ENCODE peak calls at places on chromosomes 7 and 10, in nine cellular contexts. One of them, this sample, is unnamed.

GRCh38 chr10:126930506-126931458 is 25.6 kb downstream of the DOCK1 start:
- DNase-seq in activated T-helper 9 cell treated with anti-CD3 and anti-CD28 coated beads, Interleukin-2, amount 50 U/mL, for 16 hours: no peak
- DNase-seq in NCI-H1105: no peak
- DNase-seq in colonic mucosa: no peak
- DNase-seq in activated CD4-positive, alpha-beta T cell treated with anti-CD3 and anti-CD28 coated beads for 24 hours: no peak
- DNase-seq in HFF-Myc: no peak
- DNase-seq in GM19239: no peak
- DNase-seq in endothelial cell: no peak
- DNase-seq in AG09309: no peak
- DNase-seq in this sample: no peak

GRCh38 chr10:88154596-88155250 is 291.3 kb downstream of the PTEN start:
- DNase-seq in activated T-helper 9 cell treated with anti-CD3 and anti-CD28 coated beads, Interleukin-2, amount 50 U/mL, for 16 hours: no peak
- DNase-seq in NCI-H1105: no peak
- DNase-seq in colonic mucosa: no peak
- DNase-seq in activated CD4-positive, alpha-beta T cell treated with anti-CD3 and anti-CD28 coated beads for 24 hours: no peak
- DNase-seq in HFF-Myc: peak
- DNase-seq in GM19239: no peak
- DNase-seq in endothelial cell: no peak
- DNase-seq in AG09309: no peak
- DNase-seq in this sample: no peak

GRCh38 chr7:142745783-142746182 is 3.5 kb upstream of the PRSS1 start:
- DNase-seq in activated T-helper 9 cell treated with anti-CD3 and anti-CD28 coated beads, Interleukin-2, amount 50 U/mL, for 16 hours: no peak
- DNase-seq in NCI-H1105: no peak
- DNase-seq in colonic mucosa: no peak
- DNase-seq in activated CD4-positive, alpha-beta T cell treated with anti-CD3 and anti-CD28 coated beads for 24 hours: no peak
- DNase-seq in HFF-Myc: no peak
- DNase-seq in GM19239: no peak
- DNase-seq in endothelial cell: no peak
- DNase-seq in AG09309: no peak
- DNase-seq in this sample: no peak

GRCh38 chr10:96417432-96417831 is 58.6 kb upstream of the OPALIN start:
- DNase-seq in activated T-helper 9 cell treated with anti-CD3 and anti-CD28 coated beads, Interleukin-2, amount 50 U/mL, for 16 hours: no peak
- DNase-seq in NCI-H1105: no peak
- DNase-seq in colonic mucosa: peak
- DNase-seq in activated CD4-positive, alpha-beta T cell treated with anti-CD3 and anti-CD28 coated beads for 24 hours: no peak
- DNase-seq in HFF-Myc: no peak
- DNase-seq in GM19239: no peak
- DNase-seq in endothelial cell: no peak
- DNase-seq in AG09309: no peak
- DNase-seq in this sample: no peak

GRCh38 chr7:30038182-30038980 is 10.2 kb downstream of the PLEKHA8 start:
- DNase-seq in activated T-helper 9 cell treated with anti-CD3 and anti-CD28 coated beads, Interleukin-2, amount 50 U/mL, for 16 hours: no peak
- DNase-seq in NCI-H1105: no peak
- DNase-seq in colonic mucosa: no peak
- DNase-seq in activated CD4-positive, alpha-beta T cell treated with anti-CD3 and anti-CD28 coated beads for 24 hours: no peak
- DNase-seq in HFF-Myc: no peak
- DNase-seq in GM19239: no peak
- DNase-seq in endothelial cell: no peak
- DNase-seq in AG09309: no peak
- DNase-seq in this sample: no peak

GRCh38 chr7:159105845-159106614 is 38.6 kb downstream of the VIPR2 start:
- DNase-seq in activated T-helper 9 cell treated with anti-CD3 and anti-CD28 coated beads, Interleukin-2, amount 50 U/mL, for 16 hours: no peak
- DNase-seq in NCI-H1105: no peak
- DNase-seq in colonic mucosa: no peak
- DNase-seq in activated CD4-positive, alpha-beta T cell treated with anti-CD3 and anti-CD28 coated beads for 24 hours: no peak
- DNase-seq in HFF-Myc: no peak
- DNase-seq in GM19239: no peak
- DNase-seq in endothelial cell: no peak
- DNase-seq in AG09309: no peak
- DNase-seq in this sample: no peak

GRCh38 chr10:98260752-98261151 is 7.2 kb downstream of the LOXL4 start:
- DNase-seq in activated T-helper 9 cell treated with anti-CD3 and anti-CD28 coated beads, Interleukin-2, amount 50 U/mL, for 16 hours: no peak
- DNase-seq in NCI-H1105: no peak
- DNase-seq in colonic mucosa: no peak
- DNase-seq in activated CD4-positive, alpha-beta T cell treated with anti-CD3 and anti-CD28 coated beads for 24 hours: no peak
- DNase-seq in HFF-Myc: no peak
- DNase-seq in GM19239: no peak
- DNase-seq in endothelial cell: no peak
- DNase-seq in AG09309: no peak
- DNase-seq in this sample: no peak

GRCh38 chr7:55018361-55019328 is at the start of gene EGFR:
- DNase-seq in activated T-helper 9 cell treated with anti-CD3 and anti-CD28 coated beads, Interleukin-2, amount 50 U/mL, for 16 hours: no peak
- DNase-seq in NCI-H1105: no peak
- DNase-seq in colonic mucosa: peak
- DNase-seq in activated CD4-positive, alpha-beta T cell treated with anti-CD3 and anti-CD28 coated beads for 24 hours: no peak
- DNase-seq in HFF-Myc: no peak
- DNase-seq in GM19239: no peak
- DNase-seq in endothelial cell: peak
- DNase-seq in AG09309: no peak
- DNase-seq in this sample: peak

GRCh38 chr7:92714767-92715166 is 121.6 kb downstream of the CDK6 start:
- DNase-seq in activated T-helper 9 cell treated with anti-CD3 and anti-CD28 coated beads, Interleukin-2, amount 50 U/mL, for 16 hours: no peak
- DNase-seq in NCI-H1105: no peak
- DNase-seq in colonic mucosa: no peak
- DNase-seq in activated CD4-positive, alpha-beta T cell treated with anti-CD3 and anti-CD28 coated beads for 24 hours: no peak
- DNase-seq in HFF-Myc: no peak
- DNase-seq in GM19239: no peak
- DNase-seq in endothelial cell: no peak
- DNase-seq in AG09309: no peak
- DNase-seq in this sample: no peak

GRCh38 chr7:155168607-155169006 is 98.5 kb downstream of the HTR5A start:
- DNase-seq in activated T-helper 9 cell treated with anti-CD3 and anti-CD28 coated beads, Interleukin-2, amount 50 U/mL, for 16 hours: no peak
- DNase-seq in NCI-H1105: no peak
- DNase-seq in colonic mucosa: no peak
- DNase-seq in activated CD4-positive, alpha-beta T cell treated with anti-CD3 and anti-CD28 coated beads for 24 hours: no peak
- DNase-seq in HFF-Myc: no peak
- DNase-seq in GM19239: no peak
- DNase-seq in endothelial cell: no peak
- DNase-seq in AG09309: no peak
- DNase-seq in this sample: no peak

GRCh38 chr7:27997188-27997707 is 183.3 kb downstream of the JAZF1 start:
- DNase-seq in activated T-helper 9 cell treated with anti-CD3 and anti-CD28 coated beads, Interleukin-2, amount 50 U/mL, for 16 hours: no peak
- DNase-seq in NCI-H1105: peak
- DNase-seq in colonic mucosa: no peak
- DNase-seq in activated CD4-positive, alpha-beta T cell treated with anti-CD3 and anti-CD28 coated beads for 24 hours: no peak
- DNase-seq in HFF-Myc: no peak
- DNase-seq in GM19239: no peak
- DNase-seq in endothelial cell: no peak
- DNase-seq in AG09309: no peak
- DNase-seq in this sample: no peak

GRCh38 chr10:34954142-34954541 is 136.0 kb downstream of the CUL2 start:
- DNase-seq in activated T-helper 9 cell treated with anti-CD3 and anti-CD28 coated beads, Interleukin-2, amount 50 U/mL, for 16 hours: no peak
- DNase-seq in NCI-H1105: peak
- DNase-seq in colonic mucosa: peak
- DNase-seq in activated CD4-positive, alpha-beta T cell treated with anti-CD3 and anti-CD28 coated beads for 24 hours: no peak
- DNase-seq in HFF-Myc: no peak
- DNase-seq in GM19239: no peak
- DNase-seq in endothelial cell: no peak
- DNase-seq in AG09309: no peak
- DNase-seq in this sample: no peak

GRCh38 chr10:93722550-93722949 is 20.2 kb upstream of the FRA10AC1 start:
- DNase-seq in activated T-helper 9 cell treated with anti-CD3 and anti-CD28 coated beads, Interleukin-2, amount 50 U/mL, for 16 hours: no peak
- DNase-seq in NCI-H1105: no peak
- DNase-seq in colonic mucosa: no peak
- DNase-seq in activated CD4-positive, alpha-beta T cell treated with anti-CD3 and anti-CD28 coated beads for 24 hours: no peak
- DNase-seq in HFF-Myc: no peak
- DNase-seq in GM19239: no peak
- DNase-seq in endothelial cell: no peak
- DNase-seq in AG09309: no peak
- DNase-seq in this sample: no peak

GRCh38 chr7:37128644-37129043 is 320.0 kb downstream of the ELMO1 start:
- DNase-seq in activated T-helper 9 cell treated with anti-CD3 and anti-CD28 coated beads, Interleukin-2, amount 50 U/mL, for 16 hours: no peak
- DNase-seq in NCI-H1105: no peak
- DNase-seq in colonic mucosa: no peak
- DNase-seq in activated CD4-positive, alpha-beta T cell treated with anti-CD3 and anti-CD28 coated beads for 24 hours: no peak
- DNase-seq in HFF-Myc: no peak
- DNase-seq in GM19239: no peak
- DNase-seq in endothelial cell: no peak
- DNase-seq in AG09309: no peak
- DNase-seq in this sample: no peak

GRCh38 chr7:95602421-95602820 is 6.1 kb upstream of the PDK4 start:
- DNase-seq in activated T-helper 9 cell treated with anti-CD3 and anti-CD28 coated beads, Interleukin-2, amount 50 U/mL, for 16 hours: no peak
- DNase-seq in NCI-H1105: no peak
- DNase-seq in colonic mucosa: no peak
- DNase-seq in activated CD4-positive, alpha-beta T cell treated with anti-CD3 and anti-CD28 coated beads for 24 hours: no peak
- DNase-seq in HFF-Myc: no peak
- DNase-seq in GM19239: no peak
- DNase-seq in endothelial cell: no peak
- DNase-seq in AG09309: no peak
- DNase-seq in this sample: no peak

GRCh38 chr7:19248681-19249080 is 103.5 kb upstream of the FERD3L start:
- DNase-seq in activated T-helper 9 cell treated with anti-CD3 and anti-CD28 coated beads, Interleukin-2, amount 50 U/mL, for 16 hours: no peak
- DNase-seq in NCI-H1105: no peak
- DNase-seq in colonic mucosa: no peak
- DNase-seq in activated CD4-positive, alpha-beta T cell treated with anti-CD3 and anti-CD28 coated beads for 24 hours: no peak
- DNase-seq in HFF-Myc: no peak
- DNase-seq in GM19239: no peak
- DNase-seq in endothelial cell: no peak
- DNase-seq in AG09309: no peak
- DNase-seq in this sample: no peak

GRCh38 chr10:132307823-132308587 is at the start of gene STK32C:
- DNase-seq in activated T-helper 9 cell treated with anti-CD3 and anti-CD28 coated beads, Interleukin-2, amount 50 U/mL, for 16 hours: peak
- DNase-seq in NCI-H1105: peak
- DNase-seq in colonic mucosa: peak
- DNase-seq in activated CD4-positive, alpha-beta T cell treated with anti-CD3 and anti-CD28 coated beads for 24 hours: peak
- DNase-seq in HFF-Myc: no peak
- DNase-seq in GM19239: peak
- DNase-seq in endothelial cell: peak
- DNase-seq in AG09309: peak
- DNase-seq in this sample: peak

GRCh38 chr7:155764432-155764798 is 47.8 kb downstream of the SHH start:
- DNase-seq in activated T-helper 9 cell treated with anti-CD3 and anti-CD28 coated beads, Interleukin-2, amount 50 U/mL, for 16 hours: no peak
- DNase-seq in NCI-H1105: no peak
- DNase-seq in colonic mucosa: no peak
- DNase-seq in activated CD4-positive, alpha-beta T cell treated with anti-CD3 and anti-CD28 coated beads for 24 hours: peak
- DNase-seq in HFF-Myc: no peak
- DNase-seq in GM19239: no peak
- DNase-seq in endothelial cell: no peak
- DNase-seq in AG09309: no peak
- DNase-seq in this sample: no peak

GRCh38 chr7:5310822-5311405 is 28.2 kb downstream of the SLC29A4 start:
- DNase-seq in activated T-helper 9 cell treated with anti-CD3 and anti-CD28 coated beads, Interleukin-2, amount 50 U/mL, for 16 hours: no peak
- DNase-seq in NCI-H1105: no peak
- DNase-seq in colonic mucosa: no peak
- DNase-seq in activated CD4-positive, alpha-beta T cell treated with anti-CD3 and anti-CD28 coated beads for 24 hours: no peak
- DNase-seq in HFF-Myc: no peak
- DNase-seq in GM19239: no peak
- DNase-seq in endothelial cell: no peak
- DNase-seq in AG09309: no peak
- DNase-seq in this sample: no peak

GRCh38 chr7:73705551-73705920 is 13.9 kb downstream of the STX1A start:
- DNase-seq in activated T-helper 9 cell treated with anti-CD3 and anti-CD28 coated beads, Interleukin-2, amount 50 U/mL, for 16 hours: no peak
- DNase-seq in NCI-H1105: no peak
- DNase-seq in colonic mucosa: no peak
- DNase-seq in activated CD4-positive, alpha-beta T cell treated with anti-CD3 and anti-CD28 coated beads for 24 hours: no peak
- DNase-seq in HFF-Myc: no peak
- DNase-seq in GM19239: no peak
- DNase-seq in endothelial cell: no peak
- DNase-seq in AG09309: no peak
- DNase-seq in this sample: no peak

GRCh38 chr10:62076872-62077271 is 175.4 kb downstream of the ARID5B start:
- DNase-seq in activated T-helper 9 cell treated with anti-CD3 and anti-CD28 coated beads, Interleukin-2, amount 50 U/mL, for 16 hours: no peak
- DNase-seq in NCI-H1105: no peak
- DNase-seq in colonic mucosa: no peak
- DNase-seq in activated CD4-positive, alpha-beta T cell treated with anti-CD3 and anti-CD28 coated beads for 24 hours: no peak
- DNase-seq in HFF-Myc: no peak
- DNase-seq in GM19239: no peak
- DNase-seq in endothelial cell: no peak
- DNase-seq in AG09309: no peak
- DNase-seq in this sample: no peak

GRCh38 chr10:31778627-31779026 is 150.0 kb downstream of the ARHGAP12 start:
- DNase-seq in activated T-helper 9 cell treated with anti-CD3 and anti-CD28 coated beads, Interleukin-2, amount 50 U/mL, for 16 hours: no peak
- DNase-seq in NCI-H1105: no peak
- DNase-seq in colonic mucosa: no peak
- DNase-seq in activated CD4-positive, alpha-beta T cell treated with anti-CD3 and anti-CD28 coated beads for 24 hours: no peak
- DNase-seq in HFF-Myc: no peak
- DNase-seq in GM19239: no peak
- DNase-seq in endothelial cell: no peak
- DNase-seq in AG09309: no peak
- DNase-seq in this sample: no peak

GRCh38 chr10:123301077-123301875 is 147.1 kb downstream of the BUB3 start:
- DNase-seq in activated T-helper 9 cell treated with anti-CD3 and anti-CD28 coated beads, Interleukin-2, amount 50 U/mL, for 16 hours: no peak
- DNase-seq in NCI-H1105: no peak
- DNase-seq in colonic mucosa: no peak
- DNase-seq in activated CD4-positive, alpha-beta T cell treated with anti-CD3 and anti-CD28 coated beads for 24 hours: no peak
- DNase-seq in HFF-Myc: no peak
- DNase-seq in GM19239: no peak
- DNase-seq in endothelial cell: peak
- DNase-seq in AG09309: no peak
- DNase-seq in this sample: no peak

GRCh38 chr10:42754155-42755027 is 28.2 kb upstream of the BMS1 start:
- DNase-seq in activated T-helper 9 cell treated with anti-CD3 and anti-CD28 coated beads, Interleukin-2, amount 50 U/mL, for 16 hours: no peak
- DNase-seq in NCI-H1105: no peak
- DNase-seq in colonic mucosa: no peak
- DNase-seq in activated CD4-positive, alpha-beta T cell treated with anti-CD3 and anti-CD28 coated beads for 24 hours: no peak
- DNase-seq in HFF-Myc: no peak
- DNase-seq in GM19239: no peak
- DNase-seq in endothelial cell: peak
- DNase-seq in AG09309: no peak
- DNase-seq in this sample: no peak

GRCh38 chr10:132276179-132276675 is 31.5 kb downstream of the STK32C start:
- DNase-seq in activated T-helper 9 cell treated with anti-CD3 and anti-CD28 coated beads, Interleukin-2, amount 50 U/mL, for 16 hours: no peak
- DNase-seq in NCI-H1105: no peak
- DNase-seq in colonic mucosa: no peak
- DNase-seq in activated CD4-positive, alpha-beta T cell treated with anti-CD3 and anti-CD28 coated beads for 24 hours: no peak
- DNase-seq in HFF-Myc: no peak
- DNase-seq in GM19239: no peak
- DNase-seq in endothelial cell: no peak
- DNase-seq in AG09309: no peak
- DNase-seq in this sample: no peak

GRCh38 chr10:63120554-63120953 is 12.6 kb upstream of the NRBF2 start:
- DNase-seq in activated T-helper 9 cell treated with anti-CD3 and anti-CD28 coated beads, Interleukin-2, amount 50 U/mL, for 16 hours: no peak
- DNase-seq in NCI-H1105: no peak
- DNase-seq in colonic mucosa: no peak
- DNase-seq in activated CD4-positive, alpha-beta T cell treated with anti-CD3 and anti-CD28 coated beads for 24 hours: no peak
- DNase-seq in HFF-Myc: peak
- DNase-seq in GM19239: no peak
- DNase-seq in endothelial cell: no peak
- DNase-seq in AG09309: peak
- DNase-seq in this sample: no peak

GRCh38 chr7:76427635-76428034 is 2.9 kb downstream of the ZP3 start:
- DNase-seq in activated T-helper 9 cell treated with anti-CD3 and anti-CD28 coated beads, Interleukin-2, amount 50 U/mL, for 16 hours: no peak
- DNase-seq in NCI-H1105: no peak
- DNase-seq in colonic mucosa: no peak
- DNase-seq in activated CD4-positive, alpha-beta T cell treated with anti-CD3 and anti-CD28 coated beads for 24 hours: no peak
- DNase-seq in HFF-Myc: no peak
- DNase-seq in GM19239: no peak
- DNase-seq in endothelial cell: no peak
- DNase-seq in AG09309: no peak
- DNase-seq in this sample: no peak

GRCh38 chr7:2638224-2638991 is 6.6 kb downstream of the TTYH3 start:
- DNase-seq in activated T-helper 9 cell treated with anti-CD3 and anti-CD28 coated beads, Interleukin-2, amount 50 U/mL, for 16 hours: no peak
- DNase-seq in NCI-H1105: no peak
- DNase-seq in colonic mucosa: no peak
- DNase-seq in activated CD4-positive, alpha-beta T cell treated with anti-CD3 and anti-CD28 coated beads for 24 hours: no peak
- DNase-seq in HFF-Myc: peak
- DNase-seq in GM19239: no peak
- DNase-seq in endothelial cell: no peak
- DNase-seq in AG09309: peak
- DNase-seq in this sample: peak

GRCh38 chr7:132049462-132050304 is 493.3 kb upstream of the PODXL start:
- DNase-seq in activated T-helper 9 cell treated with anti-CD3 and anti-CD28 coated beads, Interleukin-2, amount 50 U/mL, for 16 hours: no peak
- DNase-seq in NCI-H1105: no peak
- DNase-seq in colonic mucosa: peak
- DNase-seq in activated CD4-positive, alpha-beta T cell treated with anti-CD3 and anti-CD28 coated beads for 24 hours: peak
- DNase-seq in HFF-Myc: no peak
- DNase-seq in GM19239: no peak
- DNase-seq in endothelial cell: peak
- DNase-seq in AG09309: no peak
- DNase-seq in this sample: no peak

GRCh38 chr10:7622969-7623368 is 43.8 kb downstream of the ITIH5 start:
- DNase-seq in activated T-helper 9 cell treated with anti-CD3 and anti-CD28 coated beads, Interleukin-2, amount 50 U/mL, for 16 hours: no peak
- DNase-seq in NCI-H1105: no peak
- DNase-seq in colonic mucosa: no peak
- DNase-seq in activated CD4-positive, alpha-beta T cell treated with anti-CD3 and anti-CD28 coated beads for 24 hours: no peak
- DNase-seq in HFF-Myc: no peak
- DNase-seq in GM19239: no peak
- DNase-seq in endothelial cell: peak
- DNase-seq in AG09309: no peak
- DNase-seq in this sample: no peak

GRCh38 chr7:44811093-44811492 is 14.6 kb downstream of the PPIA start:
- DNase-seq in activated T-helper 9 cell treated with anti-CD3 and anti-CD28 coated beads, Interleukin-2, amount 50 U/mL, for 16 hours: no peak
- DNase-seq in NCI-H1105: no peak
- DNase-seq in colonic mucosa: no peak
- DNase-seq in activated CD4-positive, alpha-beta T cell treated with anti-CD3 and anti-CD28 coated beads for 24 hours: no peak
- DNase-seq in HFF-Myc: no peak
- DNase-seq in GM19239: no peak
- DNase-seq in endothelial cell: no peak
- DNase-seq in AG09309: no peak
- DNase-seq in this sample: no peak